ENCODE peak calls at places on chromosome 18, in six cellular contexts. One of them, this sample, is unnamed. For H3K4me1, the result is how much of the 10 kb centered on the place peaks cover.

GRCh38 chr18:28114472-28114871 is 62.5 kb downstream of the CDH2 start:
- DNase-seq in lung: no peak
- DNase-seq in IMR-90: peak
- DNase-seq in RWPE2: no peak
- DNase-seq in HCT116: no peak
- DNase-seq in heart right ventricle: no peak
- DNase-seq in this sample: no peak

GRCh38 chr18:23740105-23740830 is 51.0 kb downstream of the LAMA3 start:
- DNase-seq in lung: no peak
- DNase-seq in IMR-90: no peak
- DNase-seq in RWPE2: no peak
- DNase-seq in HCT116: no peak
- DNase-seq in heart right ventricle: no peak
- DNase-seq in this sample: peak

GRCh38 chr18:73136134-73136533 is 268.3 kb upstream of the NETO1 start:
- DNase-seq in lung: no peak
- DNase-seq in IMR-90: no peak
- DNase-seq in RWPE2: no peak
- DNase-seq in HCT116: no peak
- DNase-seq in heart right ventricle: no peak
- DNase-seq in this sample: no peak

GRCh38 chr18:67669993-67670671 is 153.6 kb upstream of the DSEL start:
- DNase-seq in lung: no peak
- DNase-seq in IMR-90: peak
- DNase-seq in RWPE2: no peak
- DNase-seq in HCT116: no peak
- DNase-seq in heart right ventricle: no peak
- DNase-seq in this sample: no peak

GRCh38 chr18:7658701-7659100 is 91.6 kb downstream of the PTPRM start:
- DNase-seq in lung: no peak
- DNase-seq in IMR-90: peak
- DNase-seq in RWPE2: no peak
- DNase-seq in HCT116: no peak
- DNase-seq in heart right ventricle: no peak
- DNase-seq in this sample: no peak

GRCh38 chr18:76496200-76496890 is 1.3 kb upstream of the ZNF516 start:
- DNase-seq in lung: peak
- DNase-seq in IMR-90: peak
- DNase-seq in RWPE2: no peak
- DNase-seq in HCT116: no peak
- DNase-seq in heart right ventricle: peak
- DNase-seq in this sample: no peak

GRCh38 chr18:42164556-42164955 is 209.5 kb downstream of the PIK3C3 start:
- DNase-seq in lung: no peak
- DNase-seq in IMR-90: no peak
- DNase-seq in RWPE2: no peak
- DNase-seq in HCT116: no peak
- DNase-seq in heart right ventricle: no peak
- DNase-seq in this sample: no peak

GRCh38 chr18:24118750-24119577 is 19.9 kb upstream of the CABYR start:
- DNase-seq in lung: peak
- DNase-seq in IMR-90: peak
- DNase-seq in RWPE2: no peak
- DNase-seq in HCT116: peak
- DNase-seq in heart right ventricle: peak
- DNase-seq in this sample: peak

GRCh38 chr18:1048048-1048447 is 143.4 kb downstream of the ADCYAP1 start:
- DNase-seq in lung: no peak
- DNase-seq in IMR-90: no peak
- DNase-seq in RWPE2: no peak
- DNase-seq in HCT116: no peak
- DNase-seq in heart right ventricle: no peak
- DNase-seq in this sample: no peak

GRCh38 chr18:68484241-68484640 is 230.7 kb downstream of the TMX3 start:
- DNase-seq in lung: no peak
- DNase-seq in IMR-90: peak
- DNase-seq in RWPE2: no peak
- DNase-seq in HCT116: no peak
- DNase-seq in heart right ventricle: no peak
- DNase-seq in this sample: no peak

GRCh38 chr18:70377317-70377799 is 88.5 kb downstream of the SOCS6 start:
- DNase-seq in lung: no peak
- DNase-seq in IMR-90: no peak
- DNase-seq in RWPE2: no peak
- DNase-seq in HCT116: no peak
- DNase-seq in heart right ventricle: no peak
- DNase-seq in this sample: no peak

GRCh38 chr18:61942072-61942471 is 49.3 kb upstream of the RNF152 start:
- DNase-seq in lung: no peak
- DNase-seq in IMR-90: no peak
- DNase-seq in RWPE2: no peak
- DNase-seq in HCT116: no peak
- DNase-seq in heart right ventricle: no peak
- DNase-seq in this sample: no peak

GRCh38 chr18:58247363-58247834 is 203.4 kb downstream of the NEDD4L start:
- DNase-seq in lung: no peak
- DNase-seq in IMR-90: peak
- DNase-seq in RWPE2: no peak
- DNase-seq in HCT116: no peak
- DNase-seq in heart right ventricle: peak
- DNase-seq in this sample: no peak

GRCh38 chr18:967037-967576 is 62.4 kb downstream of the ADCYAP1 start:
- DNase-seq in lung: no peak
- DNase-seq in IMR-90: no peak
- DNase-seq in RWPE2: no peak
- DNase-seq in HCT116: no peak
- DNase-seq in heart right ventricle: no peak
- DNase-seq in this sample: no peak

GRCh38 chr18:36830141-36830495 is 1.2 kb downstream of the KIAA1328 start:
- DNase-seq in lung: no peak
- DNase-seq in IMR-90: no peak
- DNase-seq in RWPE2: no peak
- DNase-seq in HCT116: no peak
- DNase-seq in heart right ventricle: no peak
- DNase-seq in this sample: no peak

GRCh38 chr18:79914614-79915160 is 36.8 kb downstream of the SLC66A2 start:
- DNase-seq in lung: no peak
- DNase-seq in IMR-90: no peak
- DNase-seq in RWPE2: no peak
- DNase-seq in HCT116: no peak
- DNase-seq in heart right ventricle: no peak
- DNase-seq in this sample: no peak

GRCh38 chr18:8703781-8704301 is 1.5 kb upstream of the MTCL1 start:
- DNase-seq in lung: no peak
- DNase-seq in IMR-90: no peak
- DNase-seq in RWPE2: no peak
- DNase-seq in HCT116: no peak
- DNase-seq in heart right ventricle: no peak
- DNase-seq in this sample: no peak

GRCh38 chr18:77013777-77014525 is 118.6 kb downstream of the MBP start:
- DNase-seq in lung: peak
- DNase-seq in IMR-90: no peak
- DNase-seq in RWPE2: no peak
- DNase-seq in HCT116: no peak
- DNase-seq in heart right ventricle: peak
- DNase-seq in this sample: no peak

GRCh38 chr18:63971320-63972071 is 1.6 kb downstream of the SERPINB8 start:
- DNase-seq in lung: no peak
- DNase-seq in IMR-90: no peak
- DNase-seq in RWPE2: no peak
- DNase-seq in HCT116: no peak
- DNase-seq in heart right ventricle: no peak
- DNase-seq in this sample: no peak
- H3K4me1 ChIP-seq in lung: under half
- H3K4me1 ChIP-seq in IMR-90: under half
- H3K4me1 ChIP-seq in RWPE2: under half
- H3K4me1 ChIP-seq in HCT116: under half
- H3K4me1 ChIP-seq in heart right ventricle: under half
- H3K4me1 ChIP-seq in this sample: under half

DNA sequence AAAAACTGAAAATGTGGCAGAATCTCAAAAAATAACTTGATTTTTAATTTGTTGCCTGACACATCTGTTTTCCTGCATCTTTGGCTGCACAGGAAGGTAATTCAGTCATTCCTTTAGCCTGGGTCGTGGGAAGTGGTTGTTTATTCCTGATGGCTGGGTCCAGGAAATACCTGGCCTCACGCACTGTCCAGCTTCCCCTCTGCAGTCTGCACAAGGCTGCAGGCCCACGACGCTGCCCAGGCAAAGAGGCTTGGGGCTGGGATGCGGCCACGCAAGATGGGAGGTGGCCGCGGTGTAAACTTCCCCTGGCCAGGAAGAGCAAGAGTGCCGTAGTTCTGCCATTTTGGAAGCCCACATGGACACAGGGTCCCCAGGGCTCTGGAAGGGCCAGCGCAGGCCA is 28.2 kb downstream of the TSHZ1 start:
- DNase-seq in lung: no peak
- DNase-seq in IMR-90: no peak
- DNase-seq in RWPE2: no peak
- DNase-seq in HCT116: no peak
- DNase-seq in heart right ventricle: no peak
- DNase-seq in this sample: no peak
- H3K4me3 ChIP-seq in lung: no peak
- H3K4me3 ChIP-seq in IMR-90: no peak
- H3K4me3 ChIP-seq in RWPE2: no peak
- H3K4me3 ChIP-seq in HCT116: no peak
- H3K4me3 ChIP-seq in heart right ventricle: no peak
- H3K4me3 ChIP-seq in this sample: no peak

GRCh38 chr18:63249781-63250180 is 69.8 kb downstream of the BCL2 start:
- DNase-seq in lung: no peak
- DNase-seq in IMR-90: no peak
- DNase-seq in RWPE2: no peak
- DNase-seq in HCT116: no peak
- DNase-seq in heart right ventricle: no peak
- DNase-seq in this sample: no peak

GRCh38 chr18:63254716-63255399 is 64.7 kb downstream of the BCL2 start:
- DNase-seq in lung: no peak
- DNase-seq in IMR-90: no peak
- DNase-seq in RWPE2: no peak
- DNase-seq in HCT116: no peak
- DNase-seq in heart right ventricle: no peak
- DNase-seq in this sample: no peak

GRCh38 chr18:63253428-63254372 is 65.9 kb downstream of the BCL2 start:
- DNase-seq in lung: no peak
- DNase-seq in IMR-90: peak
- DNase-seq in RWPE2: no peak
- DNase-seq in HCT116: no peak
- DNase-seq in heart right ventricle: no peak
- DNase-seq in this sample: peak

GRCh38 chr18:63255435-63255834 is 64.1 kb downstream of the BCL2 start:
- DNase-seq in lung: no peak
- DNase-seq in IMR-90: no peak
- DNase-seq in RWPE2: no peak
- DNase-seq in HCT116: no peak
- DNase-seq in heart right ventricle: no peak
- DNase-seq in this sample: no peak

DNA sequence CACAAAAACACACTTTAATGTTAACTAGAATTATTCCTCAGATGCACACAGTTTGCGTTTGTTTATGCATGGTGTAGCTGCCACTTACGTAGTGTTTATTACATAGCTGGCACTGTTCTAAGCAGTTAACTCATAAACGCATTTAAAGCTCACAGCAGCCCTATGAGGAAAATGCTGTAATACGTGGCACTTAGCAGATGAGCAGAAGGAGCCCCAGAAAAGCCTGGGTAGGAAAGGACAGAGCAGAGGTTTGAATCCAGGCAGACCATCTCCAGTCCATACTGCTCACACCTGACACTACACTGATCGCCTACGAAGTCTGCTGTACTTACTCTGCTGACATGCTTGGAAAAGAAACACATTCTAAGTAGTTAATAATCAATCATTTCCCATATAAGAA is 66.6 kb downstream of the BCL2 start:
- DNase-seq in lung: no peak
- DNase-seq in IMR-90: no peak
- DNase-seq in RWPE2: no peak
- DNase-seq in HCT116: no peak
- DNase-seq in heart right ventricle: no peak
- DNase-seq in this sample: no peak
- H3K27ac ChIP-seq in lung: peak
- H3K27ac ChIP-seq in IMR-90: peak
- H3K27ac ChIP-seq in RWPE2: no peak
- H3K27ac ChIP-seq in HCT116: no peak
- H3K27ac ChIP-seq in heart right ventricle: no peak
- H3K27ac ChIP-seq in this sample: no peak

DNA sequence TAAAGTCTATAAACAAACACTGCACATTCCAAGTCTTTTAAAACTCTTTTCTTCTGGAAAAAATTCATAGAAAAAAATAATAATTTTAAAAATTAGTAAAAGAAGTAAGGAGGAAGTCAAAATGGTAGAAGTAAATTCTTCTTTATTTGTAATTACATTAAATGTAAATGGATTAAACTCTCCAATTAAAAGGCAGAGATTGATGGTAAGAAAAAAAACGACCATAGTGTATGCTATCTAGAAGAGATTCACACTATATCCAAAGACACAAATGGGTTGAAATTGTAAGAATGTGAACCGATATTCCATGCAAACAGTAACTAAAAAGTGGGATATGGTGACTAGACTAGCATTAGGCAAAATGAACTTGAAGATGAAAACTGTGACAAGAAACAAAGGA is 1196.1 kb upstream of the CDH2 start:
- DNase-seq in lung: no peak
- DNase-seq in IMR-90: no peak
- DNase-seq in RWPE2: no peak
- DNase-seq in HCT116: no peak
- DNase-seq in heart right ventricle: no peak
- DNase-seq in this sample: no peak
- H3K4me1 ChIP-seq in lung: under half
- H3K4me1 ChIP-seq in IMR-90: under half
- H3K4me1 ChIP-seq in RWPE2: under half
- H3K4me1 ChIP-seq in HCT116: under half
- H3K4me1 ChIP-seq in heart right ventricle: under half
- H3K4me1 ChIP-seq in this sample: under half

GRCh38 chr18:51032193-51032592 is 2.2 kb downstream of the SMAD4 start:
- DNase-seq in lung: no peak
- DNase-seq in IMR-90: no peak
- DNase-seq in RWPE2: no peak
- DNase-seq in HCT116: no peak
- DNase-seq in heart right ventricle: no peak
- DNase-seq in this sample: no peak
- H3K4me3 ChIP-seq in lung: no peak
- H3K4me3 ChIP-seq in IMR-90: no peak
- H3K4me3 ChIP-seq in RWPE2: peak
- H3K4me3 ChIP-seq in HCT116: no peak
- H3K4me3 ChIP-seq in heart right ventricle: peak
- H3K4me3 ChIP-seq in this sample: peak

DNA sequence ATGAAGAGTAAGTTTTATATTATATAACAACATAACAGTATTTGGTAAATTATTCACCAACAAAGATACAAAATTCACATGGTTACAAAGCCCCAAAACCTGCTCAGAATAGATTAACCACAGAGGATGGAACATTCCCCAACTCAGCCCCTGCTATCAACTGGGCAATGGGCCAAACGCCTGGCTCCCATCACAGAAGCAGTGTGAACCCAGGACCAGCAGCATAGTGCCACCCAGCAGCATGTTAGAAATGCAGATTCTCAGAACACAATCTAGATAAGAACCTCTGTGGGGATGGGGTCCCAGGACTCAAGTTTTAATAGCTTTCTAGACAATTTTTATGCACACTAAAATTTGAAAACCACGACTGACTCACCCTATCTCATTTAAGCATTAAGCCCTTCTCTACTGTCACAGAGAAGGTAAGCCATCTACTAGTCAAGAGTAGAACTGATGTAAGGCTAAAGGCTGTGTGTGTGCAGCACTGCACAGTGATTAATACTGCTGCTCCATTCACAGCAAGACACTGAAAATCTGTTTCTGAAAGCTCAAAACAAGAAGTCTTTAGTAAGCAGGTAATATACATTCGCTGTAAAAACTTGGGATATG is 15.2 kb downstream of the AFG3L2 start:
- DNase-seq in lung: no peak
- DNase-seq in IMR-90: peak
- DNase-seq in RWPE2: no peak
- DNase-seq in HCT116: no peak
- DNase-seq in heart right ventricle: peak
- DNase-seq in this sample: no peak
- H3K27ac ChIP-seq in lung: no peak
- H3K27ac ChIP-seq in IMR-90: no peak
- H3K27ac ChIP-seq in RWPE2: no peak
- H3K27ac ChIP-seq in HCT116: no peak
- H3K27ac ChIP-seq in heart right ventricle: peak
- H3K27ac ChIP-seq in this sample: no peak